ENCODE peak calls at places on chromosome 1, in nine cellular contexts. One of them, this sample, is unnamed.

GRCh38 chr1:86324423-86324822 is 71.7 kb downstream of the ODF2L start:
- DNase-seq in SW480: no peak
- DNase-seq in foreskin fibroblast: no peak
- DNase-seq in activated naive CD8-positive, alpha-beta T cell treated with anti-CD3 and anti-CD28 coated beads for 36 hours: no peak
- DNase-seq in type B pancreatic cell: no peak
- DNase-seq in EH: no peak
- DNase-seq in esophagus muscularis mucosa: no peak
- DNase-seq in RWPE1: no peak
- DNase-seq in H7: no peak
- DNase-seq in this sample: no peak

GRCh38 chr1:34829250-34829649 is 30.3 kb downstream of the SMIM12 start:
- DNase-seq in SW480: no peak
- DNase-seq in foreskin fibroblast: no peak
- DNase-seq in activated naive CD8-positive, alpha-beta T cell treated with anti-CD3 and anti-CD28 coated beads for 36 hours: no peak
- DNase-seq in type B pancreatic cell: no peak
- DNase-seq in EH: no peak
- DNase-seq in esophagus muscularis mucosa: peak
- DNase-seq in RWPE1: no peak
- DNase-seq in H7: no peak
- DNase-seq in this sample: no peak

GRCh38 chr1:203915811-203916210 is 54.4 kb downstream of the SNRPE start:
- DNase-seq in SW480: no peak
- DNase-seq in foreskin fibroblast: peak
- DNase-seq in activated naive CD8-positive, alpha-beta T cell treated with anti-CD3 and anti-CD28 coated beads for 36 hours: no peak
- DNase-seq in type B pancreatic cell: no peak
- DNase-seq in EH: peak
- DNase-seq in esophagus muscularis mucosa: no peak
- DNase-seq in RWPE1: peak
- DNase-seq in H7: no peak
- DNase-seq in this sample: no peak

GRCh38 chr1:53166912-53167311 is 24.5 kb upstream of the SLC1A7 start:
- DNase-seq in SW480: no peak
- DNase-seq in foreskin fibroblast: no peak
- DNase-seq in activated naive CD8-positive, alpha-beta T cell treated with anti-CD3 and anti-CD28 coated beads for 36 hours: no peak
- DNase-seq in type B pancreatic cell: no peak
- DNase-seq in EH: no peak
- DNase-seq in esophagus muscularis mucosa: no peak
- DNase-seq in RWPE1: no peak
- DNase-seq in H7: no peak
- DNase-seq in this sample: no peak

GRCh38 chr1:25890249-25891034 is 14.9 kb upstream of the PAQR7 start:
- DNase-seq in SW480: peak
- DNase-seq in foreskin fibroblast: no peak
- DNase-seq in activated naive CD8-positive, alpha-beta T cell treated with anti-CD3 and anti-CD28 coated beads for 36 hours: no peak
- DNase-seq in type B pancreatic cell: no peak
- DNase-seq in EH: peak
- DNase-seq in esophagus muscularis mucosa: no peak
- DNase-seq in RWPE1: peak
- DNase-seq in H7: no peak
- DNase-seq in this sample: no peak

GRCh38 chr1:112946683-112947082 is 9.3 kb downstream of the SLC16A1 start:
- DNase-seq in SW480: no peak
- DNase-seq in foreskin fibroblast: no peak
- DNase-seq in activated naive CD8-positive, alpha-beta T cell treated with anti-CD3 and anti-CD28 coated beads for 36 hours: no peak
- DNase-seq in type B pancreatic cell: no peak
- DNase-seq in EH: no peak
- DNase-seq in esophagus muscularis mucosa: no peak
- DNase-seq in RWPE1: no peak
- DNase-seq in H7: no peak
- DNase-seq in this sample: no peak

GRCh38 chr1:181151378-181152326 is 63.2 kb downstream of the IER5 start:
- DNase-seq in SW480: peak
- DNase-seq in foreskin fibroblast: peak
- DNase-seq in activated naive CD8-positive, alpha-beta T cell treated with anti-CD3 and anti-CD28 coated beads for 36 hours: no peak
- DNase-seq in type B pancreatic cell: no peak
- DNase-seq in EH: peak
- DNase-seq in esophagus muscularis mucosa: no peak
- DNase-seq in RWPE1: no peak
- DNase-seq in H7: no peak
- DNase-seq in this sample: no peak

GRCh38 chr1:15762546-15762945 is 4.0 kb downstream of the FBLIM1 start:
- DNase-seq in SW480: no peak
- DNase-seq in foreskin fibroblast: no peak
- DNase-seq in activated naive CD8-positive, alpha-beta T cell treated with anti-CD3 and anti-CD28 coated beads for 36 hours: no peak
- DNase-seq in type B pancreatic cell: no peak
- DNase-seq in EH: peak
- DNase-seq in esophagus muscularis mucosa: no peak
- DNase-seq in RWPE1: no peak
- DNase-seq in H7: peak
- DNase-seq in this sample: no peak

GRCh38 chr1:72777918-72778317 is 495.6 kb upstream of the NEGR1 start:
- DNase-seq in SW480: no peak
- DNase-seq in foreskin fibroblast: no peak
- DNase-seq in activated naive CD8-positive, alpha-beta T cell treated with anti-CD3 and anti-CD28 coated beads for 36 hours: no peak
- DNase-seq in type B pancreatic cell: no peak
- DNase-seq in EH: peak
- DNase-seq in esophagus muscularis mucosa: no peak
- DNase-seq in RWPE1: no peak
- DNase-seq in H7: no peak
- DNase-seq in this sample: no peak

GRCh38 chr1:16718908-16719533 is 21.3 kb upstream of the RNU1-4 start:
- DNase-seq in SW480: no peak
- DNase-seq in foreskin fibroblast: no peak
- DNase-seq in activated naive CD8-positive, alpha-beta T cell treated with anti-CD3 and anti-CD28 coated beads for 36 hours: no peak
- DNase-seq in type B pancreatic cell: peak
- DNase-seq in EH: no peak
- DNase-seq in esophagus muscularis mucosa: peak
- DNase-seq in RWPE1: no peak
- DNase-seq in H7: peak
- DNase-seq in this sample: peak

GRCh38 chr1:247079141-247079874 is 697 bp upstream of the ZNF670 start:
- DNase-seq in SW480: no peak
- DNase-seq in foreskin fibroblast: no peak
- DNase-seq in activated naive CD8-positive, alpha-beta T cell treated with anti-CD3 and anti-CD28 coated beads for 36 hours: peak
- DNase-seq in type B pancreatic cell: no peak
- DNase-seq in EH: no peak
- DNase-seq in esophagus muscularis mucosa: no peak
- DNase-seq in RWPE1: no peak
- DNase-seq in H7: peak
- DNase-seq in this sample: no peak

GRCh38 chr1:231020139-231020601 is 19.9 kb downstream of the FAM89A start:
- DNase-seq in SW480: no peak
- DNase-seq in foreskin fibroblast: no peak
- DNase-seq in activated naive CD8-positive, alpha-beta T cell treated with anti-CD3 and anti-CD28 coated beads for 36 hours: no peak
- DNase-seq in type B pancreatic cell: no peak
- DNase-seq in EH: peak
- DNase-seq in esophagus muscularis mucosa: peak
- DNase-seq in RWPE1: peak
- DNase-seq in H7: no peak
- DNase-seq in this sample: no peak

GRCh38 chr1:100100202-100100601 is 32.5 kb downstream of the SASS6 start:
- DNase-seq in SW480: no peak
- DNase-seq in foreskin fibroblast: no peak
- DNase-seq in activated naive CD8-positive, alpha-beta T cell treated with anti-CD3 and anti-CD28 coated beads for 36 hours: no peak
- DNase-seq in type B pancreatic cell: no peak
- DNase-seq in EH: peak
- DNase-seq in esophagus muscularis mucosa: no peak
- DNase-seq in RWPE1: no peak
- DNase-seq in H7: no peak
- DNase-seq in this sample: no peak

GRCh38 chr1:9426291-9426711 is 113.0 kb upstream of the SLC25A33 start:
- DNase-seq in SW480: no peak
- DNase-seq in foreskin fibroblast: no peak
- DNase-seq in activated naive CD8-positive, alpha-beta T cell treated with anti-CD3 and anti-CD28 coated beads for 36 hours: peak
- DNase-seq in type B pancreatic cell: no peak
- DNase-seq in EH: no peak
- DNase-seq in esophagus muscularis mucosa: no peak
- DNase-seq in RWPE1: no peak
- DNase-seq in H7: no peak
- DNase-seq in this sample: no peak

GRCh38 chr1:199857103-199857502 is 170.4 kb upstream of the NR5A2 start:
- DNase-seq in SW480: no peak
- DNase-seq in foreskin fibroblast: peak
- DNase-seq in activated naive CD8-positive, alpha-beta T cell treated with anti-CD3 and anti-CD28 coated beads for 36 hours: no peak
- DNase-seq in type B pancreatic cell: no peak
- DNase-seq in EH: peak
- DNase-seq in esophagus muscularis mucosa: no peak
- DNase-seq in RWPE1: peak
- DNase-seq in H7: no peak
- DNase-seq in this sample: no peak

GRCh38 chr1:31717341-31717740 is 13.5 kb upstream of the COL16A1 start:
- DNase-seq in SW480: no peak
- DNase-seq in foreskin fibroblast: no peak
- DNase-seq in activated naive CD8-positive, alpha-beta T cell treated with anti-CD3 and anti-CD28 coated beads for 36 hours: no peak
- DNase-seq in type B pancreatic cell: no peak
- DNase-seq in EH: peak
- DNase-seq in esophagus muscularis mucosa: no peak
- DNase-seq in RWPE1: no peak
- DNase-seq in H7: no peak
- DNase-seq in this sample: no peak

GRCh38 chr1:184419734-184420161 is 32.9 kb downstream of the C1orf21 start:
- DNase-seq in SW480: no peak
- DNase-seq in foreskin fibroblast: peak
- DNase-seq in activated naive CD8-positive, alpha-beta T cell treated with anti-CD3 and anti-CD28 coated beads for 36 hours: no peak
- DNase-seq in type B pancreatic cell: no peak
- DNase-seq in EH: peak
- DNase-seq in esophagus muscularis mucosa: no peak
- DNase-seq in RWPE1: no peak
- DNase-seq in H7: no peak
- DNase-seq in this sample: no peak

GRCh38 chr1:23639460-23639859 is 52.1 kb upstream of the RPL11 start:
- DNase-seq in SW480: no peak
- DNase-seq in foreskin fibroblast: no peak
- DNase-seq in activated naive CD8-positive, alpha-beta T cell treated with anti-CD3 and anti-CD28 coated beads for 36 hours: no peak
- DNase-seq in type B pancreatic cell: no peak
- DNase-seq in EH: no peak
- DNase-seq in esophagus muscularis mucosa: no peak
- DNase-seq in RWPE1: no peak
- DNase-seq in H7: no peak
- DNase-seq in this sample: no peak

GRCh38 chr1:115679141-115679611 is 37.4 kb downstream of the VANGL1 start:
- DNase-seq in SW480: no peak
- DNase-seq in foreskin fibroblast: peak
- DNase-seq in activated naive CD8-positive, alpha-beta T cell treated with anti-CD3 and anti-CD28 coated beads for 36 hours: no peak
- DNase-seq in type B pancreatic cell: no peak
- DNase-seq in EH: peak
- DNase-seq in esophagus muscularis mucosa: no peak
- DNase-seq in RWPE1: peak
- DNase-seq in H7: no peak
- DNase-seq in this sample: no peak

GRCh38 chr1:244353572-244354091 is 98.1 kb downstream of the ADSS2 start:
- DNase-seq in SW480: peak
- DNase-seq in foreskin fibroblast: peak
- DNase-seq in activated naive CD8-positive, alpha-beta T cell treated with anti-CD3 and anti-CD28 coated beads for 36 hours: peak
- DNase-seq in type B pancreatic cell: no peak
- DNase-seq in EH: peak
- DNase-seq in esophagus muscularis mucosa: no peak
- DNase-seq in RWPE1: peak
- DNase-seq in H7: peak
- DNase-seq in this sample: peak

GRCh38 chr1:153776352-153776751 is 1.1 kb downstream of the SLC27A3 start:
- DNase-seq in SW480: no peak
- DNase-seq in foreskin fibroblast: no peak
- DNase-seq in activated naive CD8-positive, alpha-beta T cell treated with anti-CD3 and anti-CD28 coated beads for 36 hours: no peak
- DNase-seq in type B pancreatic cell: no peak
- DNase-seq in EH: no peak
- DNase-seq in esophagus muscularis mucosa: no peak
- DNase-seq in RWPE1: no peak
- DNase-seq in H7: no peak
- DNase-seq in this sample: no peak

GRCh38 chr1:57489342-57490036 is 65.6 kb upstream of the DAB1 start:
- DNase-seq in SW480: peak
- DNase-seq in foreskin fibroblast: peak
- DNase-seq in activated naive CD8-positive, alpha-beta T cell treated with anti-CD3 and anti-CD28 coated beads for 36 hours: no peak
- DNase-seq in type B pancreatic cell: no peak
- DNase-seq in EH: peak
- DNase-seq in esophagus muscularis mucosa: no peak
- DNase-seq in RWPE1: peak
- DNase-seq in H7: no peak
- DNase-seq in this sample: peak

This sample was measured in endothelial cell of umbilical vein.